ENCODE peak calls at places on chromosomes 13 and 19, in six cellular contexts. N, K, D, C, A and Z are unnamed samples.

GRCh38 chr13:25380082-25380481 is 8.3 kb downstream of the ATP8A2 start:
- DNase-seq in N (no peak), K (no peak), D (no peak), C (no peak), A (no peak), Z (peak; percentile 14)

GRCh38 chr13:112442483-112443090 is 66.4 kb downstream of the SPACA7 start:
- DNase-seq in N (no peak), K (no peak), D (no peak), C (peak; percentile 34), A (no peak), Z (no peak)

GRCh38 chr13:30696278-30697176 is 38.8 kb upstream of the ALOX5AP start:
- DNase-seq in N (no peak), K (no peak), D (no peak), C (peak; percentile 66), A (no peak), Z (no peak)

GRCh38 chr19:30214651-30215051 is 157.5 kb upstream of the ZNF536 start:
- DNase-seq in N (no peak), K (no peak), D (no peak), C (peak; percentile 50), A (no peak), Z (no peak)

GRCh38 chr13:112142401-112142930 is 75.5 kb downstream of the SOX1 start:
- DNase-seq in N (no peak), K (no peak), D (no peak), C (no peak), A (no peak), Z (no peak)

GRCh38 chr13:48909088-48909389 is 66.7 kb upstream of the FNDC3A start:
- DNase-seq in N (no peak), K (no peak), D (no peak), C (no peak), A (no peak), Z (no peak)

GRCh38 chr19:29712744-29713516 is 2.1 kb downstream of the C19orf12 start:
- DNase-seq in N (no peak), K (no peak), D (no peak), C (no peak), A (no peak), Z (no peak)

GRCh38 chr19:42548545-42548944 is 20.3 kb upstream of the CEACAM1 start:
- DNase-seq in N (no peak), K (no peak), D (no peak), C (no peak), A (no peak), Z (no peak)

GRCh38 chr19:14974488-14974887 is 5.2 kb downstream of the SLC1A6 start:
- DNase-seq in N (no peak), K (no peak), D (no peak), C (no peak), A (no peak), Z (no peak)

GRCh38 chr13:29523199-29523931 is 72.1 kb downstream of the SLC7A1 start:
- DNase-seq in N (no peak), K (no peak), D (no peak), C (peak; percentile 91), A (no peak), Z (peak; percentile 95)

GRCh38 chr19:46604781-46605355 is 3.7 kb downstream of the CALM3 start:
- DNase-seq in N (no peak), K (no peak), D (no peak), C (peak; percentile 66), A (no peak), Z (no peak)

GRCh38 chr19:33766623-33767022 is 30.0 kb upstream of the KCTD15 start:
- DNase-seq in N (no peak), K (no peak), D (no peak), C (no peak), A (no peak), Z (no peak)

GRCh38 chr13:47033216-47033615 is 136.4 kb upstream of the HTR2A start:
- DNase-seq in N (no peak), K (no peak), D (no peak), C (no peak), A (no peak), Z (peak; percentile 50)

GRCh38 chr13:98206946-98207345 is 29.9 kb upstream of the RNF113B start:
- DNase-seq in N (no peak), K (no peak), D (peak; percentile 89), C (no peak), A (peak; percentile 24), Z (peak; percentile 91)

GRCh38 chr13:114135731-114136171 is 3.3 kb upstream of the RASA3 start:
- DNase-seq in N (no peak), K (no peak), D (no peak), C (no peak), A (no peak), Z (no peak)

GRCh38 chr13:49292742-49293498 is 45.2 kb downstream of the CDADC1 start:
- DNase-seq in N (no peak), K (no peak), D (peak; percentile 77), C (peak; percentile 81), A (peak; percentile 24), Z (peak; percentile 79)

GRCh38 chr13:94858856-94859811 is 146.8 kb upstream of the SOX21 start:
- DNase-seq in N (peak; percentile 24), K (no peak), D (no peak), C (no peak), A (no peak), Z (peak; percentile 16)

GRCh38 chr13:110368408-110368807 is 61.3 kb downstream of the COL4A2 start:
- DNase-seq in N (no peak), K (no peak), D (no peak), C (no peak), A (no peak), Z (no peak)

GRCh38 chr19:47406711-47407416 is 12.5 kb downstream of the MEIS3 start:
- DNase-seq in N (no peak), K (no peak), D (no peak), C (no peak), A (no peak), Z (no peak)

GRCh38 chr13:47545206-47545605 is 455.9 kb downstream of the SUCLA2 start:
- DNase-seq in N (no peak), K (no peak), D (no peak), C (no peak), A (no peak), Z (no peak)

GRCh38 chr19:48745208-48745995 is 1.3 kb downstream of the IZUMO1 start:
- DNase-seq in N (peak; percentile 65), K (peak; percentile 51), D (no peak), C (peak; percentile 67), A (no peak), Z (peak; percentile 77)

GRCh38 chr19:28394705-28395104 is 818.2 kb downstream of the UQCRFS1 start:
- DNase-seq in N (no peak), K (no peak), D (no peak), C (no peak), A (no peak), Z (no peak)

GRCh38 chr19:42066075-42066754 is 3.8 kb downstream of the GRIK5 start:
- DNase-seq in N (no peak), K (no peak), D (no peak), C (no peak), A (no peak), Z (peak; percentile 16)

GRCh38 chr13:26679945-26680516 is 80.6 kb downstream of the GPR12 start:
- DNase-seq in N (no peak), K (no peak), D (no peak), C (no peak), A (no peak), Z (peak; percentile 73)

GRCh38 chr19:29667941-29668340 is 2.7 kb downstream of the PLEKHF1 start:
- DNase-seq in N (no peak), K (no peak), D (no peak), C (no peak), A (no peak), Z (no peak)

GRCh38 chr13:97302611-97303010 is 80.5 kb downstream of the MBNL2 start:
- DNase-seq in N (no peak), K (no peak), D (no peak), C (no peak), A (no peak), Z (no peak)

GRCh38 chr13:98665638-98665995 is 86.9 kb downstream of the SLC15A1 start:
- DNase-seq in N (peak; percentile 33), K (no peak), D (no peak), C (no peak), A (no peak), Z (no peak)

GRCh38 chr13:37769078-37769477 is 100.5 kb downstream of the TRPC4 start:
- DNase-seq in N (no peak), K (peak; percentile 2), D (no peak), C (no peak), A (no peak), Z (no peak)
- TF ChIP-seq CTCF in N (no peak), K (no peak), D (peak; percentile 35), C (no peak), A (peak; percentile 7), Z (peak; percentile 4)

DNA sequence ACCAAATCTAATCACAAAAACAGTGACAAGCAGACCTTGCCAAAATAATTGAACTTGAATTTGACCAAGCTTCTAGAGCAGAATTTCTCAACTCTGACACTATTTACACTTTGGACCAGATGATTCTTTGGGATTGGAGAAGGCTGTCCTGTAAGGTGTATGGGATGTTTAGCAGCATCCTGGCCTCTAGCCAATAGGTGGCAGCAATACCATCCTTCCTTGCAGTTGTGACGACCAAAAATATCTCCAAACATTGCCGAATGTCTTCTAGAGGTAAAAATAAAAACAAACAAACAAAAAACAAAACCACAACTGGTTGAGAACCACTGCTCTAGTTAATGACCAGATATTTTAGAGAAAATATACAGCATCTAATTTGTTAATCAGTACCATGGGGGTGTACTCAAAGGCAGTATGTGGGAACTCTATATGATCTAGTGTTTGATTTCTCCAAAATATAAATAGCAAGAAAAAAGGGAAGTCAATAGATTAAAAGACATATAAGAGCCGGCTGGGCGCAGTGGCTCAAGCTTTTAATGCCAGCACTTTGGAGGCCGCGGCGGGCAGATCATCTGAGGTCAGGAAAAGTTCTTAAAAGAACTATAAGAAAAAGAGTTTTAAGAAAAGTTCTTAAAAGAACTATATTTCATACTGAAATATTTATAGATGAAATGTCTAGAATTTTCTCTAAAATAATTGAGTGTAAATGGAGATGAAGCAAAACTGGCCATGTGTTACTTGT is 60.9 kb upstream of the ZNF527 start:
- DNase-seq in N (no peak), K (no peak), D (no peak), C (no peak), A (no peak), Z (no peak)
- TF ChIP-seq CTCF in N (no peak), K (peak; percentile 44), D (no peak), C (no peak), A (no peak), Z (peak; percentile 7)

GRCh38 chr13:79547211-79547610 is 66.3 kb downstream of the NDFIP2 start:
- DNase-seq in N (no peak), K (no peak), D (no peak), C (no peak), A (no peak), Z (no peak)
- TF ChIP-seq CTCF in N (no peak), K (no peak), D (no peak), C (no peak), A (no peak), Z (no peak)

DNA sequence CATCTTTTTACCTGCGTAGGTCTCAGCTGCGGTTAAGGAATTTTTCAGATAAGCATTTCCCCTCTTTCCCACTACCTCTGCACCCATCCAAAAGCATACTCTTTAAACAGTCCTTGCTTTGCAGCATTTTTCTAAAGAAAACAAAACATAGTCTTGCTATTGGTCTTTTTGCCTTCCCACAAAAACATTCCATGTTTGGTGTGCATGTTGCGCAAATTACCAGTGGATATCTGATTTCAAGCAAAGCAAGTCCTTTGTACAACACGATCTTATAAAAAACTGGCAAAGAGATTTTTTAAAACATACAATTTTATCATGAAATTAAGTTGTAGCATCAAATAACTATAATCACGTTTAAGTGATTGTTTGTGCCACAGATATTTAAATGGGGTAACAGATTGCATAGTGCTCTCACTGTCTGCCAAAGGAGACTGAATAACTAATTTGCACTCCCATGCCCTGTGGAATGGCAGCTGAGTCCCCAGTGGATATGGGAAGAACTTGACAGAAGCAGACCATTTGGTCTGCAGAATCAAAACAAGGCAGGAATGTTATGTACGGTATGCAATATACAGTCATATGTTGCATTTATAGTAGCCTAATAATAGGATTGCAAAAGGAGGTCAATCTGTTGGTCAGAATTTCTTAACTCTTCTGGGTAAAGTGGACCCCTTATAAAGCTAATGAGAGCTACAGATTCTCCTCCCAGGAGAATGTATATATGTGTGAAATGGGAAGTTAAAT is 285.7 kb downstream of the TBC1D4 start:
- DNase-seq in N (no peak), K (no peak), D (no peak), C (no peak), A (peak; percentile 24), Z (peak; percentile 73)
- TF ChIP-seq CTCF in N (no peak), K (no peak), D (no peak), C (no peak), A (no peak), Z (peak; percentile 42)